ENCODE peak calls at places on chromosome 21, in six cellular contexts. R is tibial artery, W is IMR-90, Q is body of pancreas, T is NCI-H460, L is HS-27A. P is an unnamed sample.

GRCh38 chr21:45022736-45023135 is 51.6 kb upstream of the ADARB1 start:
- DNase-seq in T (no peak), Q (no peak), R (peak), L (no peak), W (no peak), P (no peak)

GRCh38 chr21:16193758-16194606 is 464.2 kb downstream of the USP25 start:
- DNase-seq in W (peak), L (peak), Q (peak), R (peak), T (peak), P (peak)

GRCh38 chr21:34337741-34338140 is 26.1 kb upstream of the KCNE2 start:
- DNase-seq in T (no peak), R (no peak), L (no peak), Q (no peak), W (no peak), P (no peak)

GRCh38 chr21:33976082-33976979 is 60.7 kb upstream of the ATP5PO start:
- DNase-seq in L (peak), T (no peak), R (peak), Q (no peak), W (peak), P (peak)

GRCh38 chr21:36747114-36747814 is 48.3 kb downstream of the SIM2 start:
- DNase-seq in L (no peak), T (no peak), Q (peak), R (no peak), W (no peak), P (peak)

GRCh38 chr21:38139380-38140168 is 117.2 kb upstream of the KCNJ15 start:
- DNase-seq in Q (no peak), L (no peak), R (no peak), T (peak), W (peak), P (peak)

GRCh38 chr21:25458484-25458883 is 148.8 kb downstream of the MRPL39 start:
- DNase-seq in R (no peak), L (no peak), W (no peak), Q (no peak), T (no peak), P (no peak)

GRCh38 chr21:28769683-28770082 is 223.0 kb downstream of the LTN1 start:
- DNase-seq in Q (no peak), T (no peak), L (no peak), W (no peak), R (no peak), P (no peak)

GRCh38 chr21:46554431-46555224 is 50.3 kb downstream of the S100B start:
- DNase-seq in R (no peak), W (no peak), T (no peak), Q (no peak), L (no peak), P (no peak)

GRCh38 chr21:16492892-16493291 is 763.1 kb downstream of the USP25 start:
- DNase-seq in W (no peak), Q (no peak), R (no peak), L (no peak), T (no peak), P (no peak)

GRCh38 chr21:26813426-26813998 is 31.7 kb downstream of the ADAMTS1 start:
- DNase-seq in W (no peak), R (no peak), Q (no peak), T (no peak), L (no peak), P (no peak)

GRCh38 chr21:34986561-34987533 is 62.3 kb downstream of the RUNX1 start:
- DNase-seq in W (peak), L (no peak), T (no peak), R (no peak), Q (peak), P (peak)

GRCh38 chr21:38788275-38788911 is 17.3 kb upstream of the ETS2 start:
- DNase-seq in L (no peak), R (no peak), Q (no peak), T (no peak), W (no peak), P (no peak)

GRCh38 chr21:45992311-45993209 is 11.0 kb downstream of the COL6A1 start:
- DNase-seq in Q (no peak), R (peak), W (no peak), T (no peak), L (no peak), P (no peak)

GRCh38 chr21:28731700-28732321 is 260.9 kb downstream of the LTN1 start:
- DNase-seq in Q (no peak), R (no peak), W (no peak), L (no peak), T (no peak), P (no peak)

GRCh38 chr21:42406201-42406601 is 2.5 kb downstream of the UBASH3A start:
- DNase-seq in Q (no peak), T (no peak), R (no peak), L (no peak), W (no peak), P (no peak)

GRCh38 chr21:42811960-42812359 is 67.4 kb downstream of the WDR4 start:
- DNase-seq in L (no peak), W (no peak), R (no peak), Q (no peak), T (no peak), P (no peak)

GRCh38 chr21:34534522-34534921 is 22.5 kb upstream of the KCNE1 start:
- DNase-seq in R (no peak), T (no peak), Q (no peak), L (no peak), W (no peak), P (no peak)

GRCh38 chr21:44496196-44496899 is 41.0 kb downstream of the LRRC3 start:
- DNase-seq in L (no peak), R (no peak), W (no peak), Q (no peak), T (no peak), P (no peak)

GRCh38 chr21:29390778-29391177 is 92.1 kb downstream of the BACH1 start:
- DNase-seq in L (no peak), W (no peak), R (no peak), T (no peak), Q (no peak), P (no peak)

GRCh38 chr21:35154788-35155187 is 105.7 kb upstream of the RUNX1 start:
- DNase-seq in R (no peak), T (no peak), W (no peak), L (no peak), Q (no peak), P (no peak)

GRCh38 chr21:33231526-33231925 is 1.8 kb downstream of the IFNAR2 start:
- DNase-seq in L (no peak), W (no peak), T (no peak), Q (no peak), R (no peak), P (no peak)

GRCh38 chr21:38765056-38765455 is 40.7 kb upstream of the ETS2 start:
- DNase-seq in T (no peak), W (no peak), Q (no peak), L (no peak), R (no peak), P (no peak)

GRCh38 chr21:27528697-27529096 is 561.8 kb upstream of the ADAMTS5 start:
- DNase-seq in R (no peak), T (no peak), W (peak), L (no peak), Q (no peak), P (no peak)

GRCh38 chr21:45622416-45623097 is 21.0 kb upstream of the PCBP3 start:
- DNase-seq in Q (no peak), R (peak), L (no peak), T (no peak), W (no peak), P (no peak)

GRCh38 chr21:44800103-44800502 is 1.5 kb downstream of the UBE2G2 start:
- DNase-seq in R (no peak), T (peak), Q (peak), W (peak), L (no peak), P (no peak)

P was measured in HTR-8/SVneo.